ENCODE peak calls at places on chromosomes 12 and 14, in five cellular contexts. A is fibroblast of pulmonary artery, P is uterus, C is transverse colon, I is kidney. Q is an unnamed sample.

GRCh38 chr14:95463173-95463901 is 53.1 kb downstream of the SYNE3 start:
- DNase-seq in C (peak), I (peak), P (no peak), A (no peak), Q (no peak)

GRCh38 chr14:103008768-103009342 is 48.5 kb downstream of the CDC42BPB start:
- DNase-seq in P (no peak), C (no peak), I (peak), A (peak), Q (peak)

GRCh38 chr14:31934767-31935266 is 142.3 kb upstream of the ARHGAP5 start:
- DNase-seq in C (peak), I (no peak), A (peak), P (no peak), Q (peak)

GRCh38 chr14:23294734-23295561 is 7.7 kb downstream of the PPP1R3E start:
- DNase-seq in I (no peak), C (peak), P (peak), A (peak), Q (peak)

GRCh38 chr12:29983917-29984316 is 200.2 kb upstream of the TMTC1 start:
- DNase-seq in P (no peak), A (no peak), I (no peak), C (no peak), Q (no peak)

GRCh38 chr12:67671419-67671818 is 22.9 kb downstream of the DYRK2 start:
- DNase-seq in A (peak), P (no peak), C (no peak), I (no peak), Q (peak)

GRCh38 chr12:4745249-4745648 is 25.0 kb downstream of the GALNT8 start:
- DNase-seq in C (no peak), I (no peak), P (no peak), A (no peak), Q (no peak)

GRCh38 chr12:121968880-121969279 is 50.5 kb downstream of the CFAP251 start:
- DNase-seq in A (no peak), P (no peak), I (no peak), C (peak), Q (no peak)

GRCh38 chr12:132955933-132956725 is at the start of gene ZNF605:
- DNase-seq in A (peak), I (peak), C (peak), P (peak), Q (peak)

GRCh38 chr12:68037616-68038255 is 48.5 kb downstream of the IFNG-AS1 start:
- DNase-seq in C (no peak), P (no peak), I (no peak), A (no peak), Q (no peak)

GRCh38 chr12:76927170-76927784 is 48.5 kb upstream of the CSRP2 start:
- DNase-seq in A (peak), P (peak), C (peak), I (no peak), Q (peak)
- TF ChIP-seq CTCF in A (peak), P (no peak), C (peak), I (peak), Q (peak)

GRCh38 chr14:75409425-75410205 is 18.2 kb upstream of the JDP2 start:
- DNase-seq in A (no peak), C (no peak), I (no peak), P (no peak), Q (no peak)
- TF ChIP-seq CTCF in A (no peak), C (no peak), I (no peak), P (no peak), Q (no peak)

DNA sequence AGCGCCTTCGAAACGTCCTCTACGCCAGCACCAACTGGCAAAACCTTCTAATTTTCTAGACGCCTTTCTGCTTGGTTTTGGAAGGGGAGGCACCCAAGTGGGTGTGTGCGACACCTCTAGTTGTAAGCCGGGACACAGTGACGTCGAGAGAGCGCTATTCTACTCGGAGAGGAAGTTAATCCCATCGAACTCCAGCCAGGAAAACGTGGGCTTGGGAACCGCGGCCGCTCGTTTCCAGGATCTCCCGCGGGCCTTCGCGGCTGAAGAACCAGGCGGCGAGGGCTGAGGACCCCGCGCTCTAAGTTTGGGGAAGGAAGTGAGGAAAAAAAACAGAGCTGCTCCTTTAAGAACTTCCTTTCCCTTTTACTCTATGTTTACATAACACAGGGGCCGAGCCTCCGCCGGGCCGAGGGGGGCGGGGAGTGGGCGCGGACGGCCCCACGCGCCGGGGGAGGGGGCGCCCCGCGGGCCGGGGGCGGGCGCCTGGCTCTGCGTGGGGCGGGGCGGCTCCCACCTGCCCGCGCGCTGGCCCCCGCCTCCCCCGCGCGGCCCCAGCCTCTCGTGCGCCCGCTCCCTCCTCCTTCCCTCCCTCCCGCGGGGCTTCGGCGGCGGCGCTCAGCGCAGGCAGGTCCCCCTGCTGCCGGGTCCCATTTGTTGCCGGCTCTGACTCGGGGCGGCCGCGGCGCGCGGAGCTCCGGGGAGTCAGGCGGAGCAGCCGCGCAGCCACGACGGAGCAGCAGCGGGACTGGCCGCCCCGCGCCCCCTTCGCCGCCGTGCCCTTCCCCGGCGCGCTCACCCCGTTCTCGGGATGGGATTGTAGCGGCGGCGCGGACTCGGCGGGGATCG is at the start of gene PELI2:
- DNase-seq in C (peak), I (peak), A (peak), P (peak), Q (peak)
- TF ChIP-seq CTCF in C (no peak), I (peak), A (no peak), P (peak), Q (no peak)

DNA sequence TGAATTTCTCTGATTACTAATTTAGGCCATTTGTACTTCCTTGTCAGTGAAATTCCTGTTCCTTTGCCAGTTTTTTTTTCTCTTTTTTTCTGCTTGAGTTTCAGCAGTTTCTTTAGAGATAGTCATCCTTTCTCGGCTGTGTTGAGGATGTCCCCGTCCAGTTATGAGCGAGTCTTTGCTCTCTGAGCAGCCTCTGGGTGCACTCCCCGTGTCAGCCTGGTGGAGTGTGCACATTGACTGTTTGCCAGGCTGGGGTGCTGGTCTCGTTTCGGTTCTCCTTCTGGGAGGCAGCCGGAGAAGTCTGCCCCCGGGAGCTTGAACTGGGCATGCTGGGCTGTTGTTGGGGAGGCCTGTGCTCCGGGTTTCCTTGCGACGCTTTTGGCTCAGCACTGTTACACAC is 3.0 kb downstream of the PACS2 start:
- DNase-seq in P (no peak), C (no peak), A (peak), I (peak), Q (peak)
- TF ChIP-seq CTCF in P (peak), C (no peak), A (no peak), I (no peak), Q (peak)

Q was measured in fibroblast of mammary gland.